ENCODE peak calls at places on chromosomes 4 and X, in nine cellular contexts. D is WTC11, R is mesothelial cell of epicardium, O is A673, Q is transverse colon, Z is Calu3, B is brain microvascular endothelial cell, Y is H9, M is A549. S is an unnamed sample.

GRCh38 chr4:20354120-20354519 is 102.4 kb downstream of the SLIT2 start:
- DNase-seq in Y (no peak), D (no peak), O (peak), R (no peak), M (no peak), Z (no peak), Q (no peak), B (no peak), S (no peak)

GRCh38 chrX:66498672-66499296 is 140.1 kb downstream of the EDA2R start:
- DNase-seq in O (no peak), M (no peak), D (no peak), B (no peak), Z (no peak), R (no peak), Q (no peak), Y (no peak), S (no peak)

GRCh38 chr4:119585771-119586170 is 42.8 kb downstream of the PDE5A start:
- DNase-seq in Q (no peak), Z (no peak), M (no peak), Y (no peak), B (no peak), O (no peak), R (no peak), D (no peak), S (no peak)

GRCh38 chrX:49247916-49248811 is 12.9 kb downstream of the CCDC22 start:
- DNase-seq in Q (no peak), O (no peak), M (no peak), R (no peak), Y (no peak), Z (no peak), D (no peak), B (no peak), S (no peak)

GRCh38 chr4:110514889-110515479 is 39.0 kb downstream of the ENPEP start:
- DNase-seq in Q (no peak), M (no peak), D (no peak), Z (no peak), O (peak), Y (no peak), B (no peak), R (no peak), S (no peak)

GRCh38 chrX:111262086-111262485 is 8.2 kb downstream of the CAPN6 start:
- DNase-seq in O (no peak), R (no peak), D (no peak), M (no peak), Q (no peak), Z (no peak), Y (no peak), B (no peak), S (no peak)

GRCh38 chrX:102042706-102043325 is 82.7 kb upstream of the TCEAL2 start:
- DNase-seq in D (no peak), Y (no peak), R (no peak), M (no peak), Q (no peak), B (no peak), O (no peak), Z (no peak), S (peak)

GRCh38 chr4:187127456-187127855 is 403.8 kb upstream of the FAT1 start:
- DNase-seq in R (no peak), B (no peak), D (no peak), O (no peak), Z (no peak), Q (no peak), M (no peak), Y (no peak), S (no peak)

GRCh38 chr4:111492501-111492900 is 652.8 kb upstream of the FAM241A start:
- DNase-seq in O (no peak), B (no peak), Z (no peak), Q (no peak), R (no peak), D (no peak), M (no peak), Y (no peak), S (no peak)

GRCh38 chrX:101658661-101659477 is 781 bp downstream of the ARMCX2 start:
- DNase-seq in Y (peak), Z (no peak), B (peak), Q (peak), O (peak), D (peak), M (peak), R (peak), S (peak)

GRCh38 chrX:9888953-9889470 is 78.1 kb upstream of the CLDN34 start:
- DNase-seq in O (no peak), R (no peak), D (no peak), B (no peak), Y (no peak), Z (no peak), M (no peak), Q (no peak), S (no peak)

GRCh38 chrX:9880912-9881311 is 86.2 kb upstream of the CLDN34 start:
- DNase-seq in O (no peak), B (no peak), R (no peak), Q (no peak), M (no peak), Z (no peak), D (no peak), Y (no peak), S (no peak)

GRCh38 chrX:9882669-9883446 is 84.3 kb upstream of the CLDN34 start:
- DNase-seq in Q (no peak), Y (no peak), B (peak), M (no peak), Z (peak), O (peak), D (no peak), R (no peak), S (no peak)

GRCh38 chrX:9884031-9884779 is 83.0 kb upstream of the CLDN34 start:
- DNase-seq in D (no peak), R (no peak), Z (no peak), Q (no peak), Y (no peak), O (no peak), B (no peak), M (no peak), S (no peak)

DNA sequence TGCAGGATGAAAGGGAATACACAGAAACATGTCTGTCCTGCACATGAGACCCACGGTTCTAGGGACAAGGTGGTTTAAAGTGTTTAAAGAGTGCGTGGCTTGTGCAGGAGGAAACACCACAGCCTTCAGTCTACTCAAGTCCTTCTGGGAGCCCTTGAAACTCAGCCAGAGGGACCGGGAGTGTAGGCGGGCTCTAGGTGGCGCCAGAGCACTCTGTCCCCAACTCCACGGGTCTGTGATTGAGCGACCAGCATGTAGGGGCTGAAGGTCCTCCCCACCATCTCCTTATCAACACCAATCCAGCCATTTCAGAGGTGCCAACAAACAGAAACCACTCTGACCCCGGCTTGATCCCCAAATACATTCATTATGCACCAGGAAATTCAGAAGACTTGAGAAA is 82.0 kb upstream of the CLDN34 start:
- DNase-seq in Z (peak), Y (peak), B (peak), O (peak), M (peak), R (no peak), Q (peak), D (peak), S (no peak)
- TF ChIP-seq CTCF in Z (peak), Y (peak), B (peak), O (peak), M (peak), R (peak), Q (peak), D (peak), S (peak)

GRCh38 chrX:12971282-12972003 is 3.5 kb upstream of the TMSB4X start:
- DNase-seq in Q (no peak), B (no peak), O (no peak), R (no peak), D (no peak), Z (peak), Y (no peak), M (no peak), S (peak)

GRCh38 chrX:12972239-12972638 is 2.7 kb upstream of the TMSB4X start:
- DNase-seq in Z (no peak), D (no peak), R (no peak), Y (no peak), B (no peak), M (no peak), Q (no peak), O (no peak), S (no peak)

GRCh38 chrX:12967711-12968465 is 7.0 kb upstream of the TMSB4X start:
- DNase-seq in O (no peak), Y (no peak), Q (no peak), R (no peak), Z (no peak), B (no peak), M (no peak), D (no peak), S (no peak)

GRCh38 chrX:12972867-12973560 is 1.9 kb upstream of the TMSB4X start:
- DNase-seq in Y (no peak), Q (no peak), Z (no peak), R (no peak), B (no peak), M (no peak), O (no peak), D (no peak), S (no peak)

GRCh38 chrX:12970691-12971202 is 4.2 kb upstream of the TMSB4X start:
- DNase-seq in M (no peak), R (no peak), O (peak), D (peak), Y (peak), B (no peak), Q (no peak), Z (peak), S (no peak)
- TF ChIP-seq CTCF in M (peak), R (no peak), O (peak), D (no peak), Y (peak), B (peak), Q (peak), Z (peak), S (no peak)

DNA sequence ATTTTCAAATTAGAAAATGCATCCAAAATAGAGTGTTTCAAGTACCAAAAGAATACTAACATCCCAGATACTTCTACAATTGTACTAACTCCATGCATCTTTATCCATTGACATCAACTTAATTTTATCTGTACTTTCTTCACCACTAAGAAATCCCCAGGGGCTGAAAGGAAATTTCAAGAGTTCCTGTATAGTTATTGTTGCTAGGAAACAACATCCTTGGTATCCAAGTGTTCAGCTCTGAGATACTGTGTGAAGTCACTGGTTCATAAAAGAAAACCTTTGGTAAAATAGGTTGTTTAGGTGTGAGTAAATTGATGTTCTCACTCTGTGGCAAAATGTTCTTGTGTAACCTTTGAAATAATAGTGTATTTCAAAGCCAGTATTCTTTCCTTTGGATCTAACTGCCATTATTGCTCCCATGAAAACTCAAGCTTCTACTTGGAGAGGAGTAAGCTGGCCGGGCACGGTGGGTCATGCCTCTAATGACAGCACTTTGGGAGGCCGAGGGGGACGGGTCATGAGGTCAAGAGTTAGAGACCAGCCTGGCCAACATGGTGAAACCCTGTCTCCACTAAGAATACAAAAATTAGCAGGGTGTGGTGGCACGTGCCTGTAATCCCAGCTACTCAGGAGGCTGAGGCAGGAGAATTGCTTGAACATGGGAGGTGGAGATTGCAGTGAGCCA is 72.9 kb downstream of the COMMD8 start:
- DNase-seq in B (peak), O (peak), Y (no peak), M (no peak), R (no peak), Q (no peak), Z (no peak), D (no peak), S (no peak)
- TF ChIP-seq CTCF in B (no peak), O (no peak), Y (no peak), M (no peak), R (no peak), Q (no peak), Z (no peak), D (no peak), S (no peak)

GRCh38 chr4:141413366-141413765 is 192.7 kb downstream of the ZNF330 start:
- DNase-seq in B (no peak), R (no peak), Q (no peak), D (no peak), O (peak), Y (no peak), Z (no peak), M (no peak), S (no peak)
- TF ChIP-seq CTCF in B (no peak), R (no peak), Q (no peak), D (no peak), O (no peak), Y (no peak), Z (no peak), M (no peak), S (no peak)

S was measured in suprapubic skin.